ENCODE peak calls at places on chromosomes 4 and X, in eight cellular contexts. Y is GM03348; I is sigmoid colon; Z is endothelial cell; V is B cell; R is epithelial cell of prostate; K is fibroblast of the conjunctiva; M is activated CD4-positive, alpha-beta T cell treated with anti-CD3 and anti-CD28 coated beads, Interleukin-2, amount 10 ng/mL, durations not matched to agents 7 days and 5 days. H is an unnamed sample.

GRCh38 chr4:185600801-185601200 is 65.5 kb upstream of the PDLIM3 start:
- DNase-seq in M (no peak), Z (no peak), Y (peak), R (no peak), K (no peak), I (no peak), V (no peak), H (no peak)

GRCh38 chr4:180823116-180823515 is 1420.1 kb upstream of the TENM3 start:
- DNase-seq in M (no peak), Z (no peak), R (no peak), V (no peak), Y (peak), I (no peak), K (no peak), H (no peak)

GRCh38 chrX:128781506-128781905 is 729.3 kb upstream of the ACTRT1 start:
- DNase-seq in Z (peak), R (no peak), K (no peak), Y (no peak), M (peak), I (no peak), V (no peak), H (no peak)

GRCh38 chr4:15385928-15386327 is 41.9 kb upstream of the C1QTNF7 start:
- DNase-seq in Y (no peak), Z (no peak), I (peak), V (no peak), R (no peak), M (no peak), K (no peak), H (no peak)

GRCh38 chr4:83589283-83589682 is 53.4 kb downstream of the GPAT3 start:
- DNase-seq in M (no peak), R (no peak), Y (no peak), V (no peak), I (no peak), Z (no peak), K (no peak), H (no peak)

GRCh38 chr4:87007345-87008181 is 72.8 kb downstream of the AFF1 start:
- DNase-seq in I (peak), Z (peak), M (peak), K (no peak), R (no peak), Y (peak), V (peak), H (peak)

GRCh38 chrX:41043950-41044349 is 41.3 kb upstream of the USP9X start:
- DNase-seq in I (no peak), M (no peak), R (no peak), K (peak), Z (no peak), Y (peak), V (no peak), H (no peak)

GRCh38 chr4:57080781-57081650 is 29.2 kb downstream of the IGFBP7 start:
- DNase-seq in Y (peak), V (no peak), R (peak), M (no peak), K (peak), I (no peak), Z (peak), H (no peak)

GRCh38 chr4:16686195-16686594 is 212.2 kb downstream of the LDB2 start:
- DNase-seq in Z (no peak), R (no peak), I (no peak), V (no peak), Y (peak), M (no peak), K (peak), H (no peak)

GRCh38 chr4:99838927-99839326 is 22.3 kb downstream of the DAPP1 start:
- DNase-seq in K (no peak), Z (no peak), M (no peak), V (no peak), I (no peak), R (peak), Y (no peak), H (no peak)

GRCh38 chr4:95572304-95572991 is 23.7 kb upstream of the UNC5C start:
- DNase-seq in Z (peak), K (no peak), M (no peak), I (peak), R (peak), V (no peak), Y (no peak), H (no peak)

GRCh38 chr4:108690738-108691137 is 40.3 kb downstream of the OSTC start:
- DNase-seq in R (no peak), K (no peak), Y (no peak), V (no peak), M (no peak), I (no peak), Z (no peak), H (no peak)

GRCh38 chrX:101206471-101206870 is 13.1 kb upstream of the DRP2 start:
- DNase-seq in V (peak), Z (no peak), I (no peak), Y (peak), K (no peak), M (peak), R (no peak), H (no peak)

GRCh38 chr4:52914051-52914605 is 52.0 kb downstream of the RASL11B start:
- DNase-seq in I (no peak), Z (no peak), M (no peak), K (no peak), R (no peak), V (no peak), Y (peak), H (no peak)

GRCh38 chr4:163251204-163251603 is 81.2 kb downstream of the NPY1R start:
- DNase-seq in Y (no peak), I (no peak), Z (no peak), V (no peak), M (no peak), R (no peak), K (no peak), H (no peak)

GRCh38 chr4:120009731-120010130 is 56.9 kb downstream of the MAD2L1 start:
- DNase-seq in R (peak), I (no peak), V (no peak), Y (peak), M (no peak), K (peak), Z (no peak), H (no peak)

GRCh38 chrX:11968991-11969390 is 169.3 kb upstream of the FRMPD4 start:
- DNase-seq in Z (no peak), Y (peak), V (no peak), M (no peak), I (no peak), R (no peak), K (no peak), H (no peak)

GRCh38 chrX:131405497-131405896 is 116.4 kb upstream of the IGSF1 start:
- DNase-seq in V (no peak), R (no peak), I (no peak), Z (no peak), Y (no peak), K (no peak), M (no peak), H (no peak)

GRCh38 chrX:139739138-139739537 is 31.2 kb upstream of the MCF2 start:
- DNase-seq in M (peak), Z (no peak), Y (peak), K (no peak), I (no peak), R (peak), V (no peak), H (no peak)

GRCh38 chr4:151167561-151167960 is 68.1 kb downstream of the RPS3A start:
- DNase-seq in I (no peak), K (no peak), M (no peak), R (no peak), Y (no peak), V (no peak), Z (no peak), H (no peak)

GRCh38 chr4:151100517-151100916 is 1.1 kb downstream of the RPS3A start:
- DNase-seq in V (no peak), Y (no peak), M (no peak), R (no peak), Z (no peak), I (no peak), K (no peak), H (no peak)

GRCh38 chr4:81164623-81165416 is 50.2 kb downstream of the PRKG2 start:
- DNase-seq in R (peak), M (no peak), K (no peak), Z (no peak), V (no peak), Y (peak), I (no peak), H (no peak)

GRCh38 chr4:37953620-37954325 is 6.4 kb upstream of the PTTG2 start:
- DNase-seq in M (no peak), I (no peak), K (no peak), R (no peak), Z (no peak), Y (no peak), V (no peak), H (no peak)

GRCh38 chrX:139720136-139720535 is 12.2 kb upstream of the MCF2 start:
- DNase-seq in M (no peak), V (no peak), Y (peak), R (no peak), Z (peak), K (no peak), I (no peak), H (no peak)

GRCh38 chrX:106999002-106999975 is 723 bp downstream of the MORC4 start:
- DNase-seq in K (peak), V (peak), Z (peak), R (no peak), M (peak), I (peak), Y (peak), H (no peak)

GRCh38 chrX:71534773-71535544 is 2.1 kb downstream of the OGT start:
- DNase-seq in Y (no peak), I (no peak), K (no peak), V (no peak), R (no peak), Z (no peak), M (no peak), H (no peak)

GRCh38 chr4:145784036-145784435 is 104.1 kb downstream of the C4orf51 start:
- DNase-seq in Y (no peak), V (no peak), M (no peak), Z (no peak), K (no peak), I (no peak), R (no peak), H (no peak)

GRCh38 chr4:186587416-186588018 is 32.1 kb upstream of the MTNR1A start:
- DNase-seq in I (peak), Y (peak), K (peak), Z (peak), R (no peak), V (peak), M (peak), H (no peak)

GRCh38 chr4:165991325-165992180 is 118.5 kb downstream of the TLL1 start:
- DNase-seq in K (peak), M (no peak), V (no peak), I (no peak), R (no peak), Y (peak), Z (no peak), H (no peak)

GRCh38 chr4:140296335-140296753 is 77.1 kb upstream of the SCOC start:
- DNase-seq in M (no peak), K (peak), R (no peak), V (no peak), Z (no peak), Y (peak), I (peak), H (no peak)

GRCh38 chr4:21697583-21697982 is 251.0 kb downstream of the KCNIP4 start:
- DNase-seq in Z (peak), M (no peak), R (peak), K (no peak), Y (no peak), I (peak), V (no peak), H (no peak)

GRCh38 chr4:1469596-1470392 is 63.6 kb upstream of the NKX1-1 start:
- DNase-seq in R (peak), V (no peak), I (no peak), Z (no peak), Y (no peak), K (no peak), M (no peak), H (peak)